ENCODE peak calls at places on chromosomes 4 and X, in four cellular contexts. A is breast epithelium, G is fibroblast of mammary gland, C is AG10803. W is an unnamed sample.
A peak's percentile ranks its signal among the peaks of the same experiment; 100 is the strongest.

GRCh38 chrX:131734621-131735020 is 190.7 kb downstream of the OR13H1 start:
- DNase-seq in A (no peak), G (peak; percentile 45), C (no peak), W (no peak)

GRCh38 chr4:71669291-71669690 is 114.6 kb downstream of the GC start:
- DNase-seq in A (no peak), G (no peak), C (no peak), W (no peak)

GRCh38 chr4:168319486-168320019 is 1.0 kb upstream of the DDX60 start:
- DNase-seq in A (no peak), C (no peak), G (no peak), W (peak; percentile 26)

GRCh38 chr4:150323551-150324325 is 245.5 kb downstream of the DCLK2 start:
- DNase-seq in C (peak; percentile 25), G (no peak), A (no peak), W (no peak)

GRCh38 chr4:88054909-88055308 is 47.5 kb downstream of the PKD2 start:
- DNase-seq in C (peak; percentile 33), A (no peak), G (peak; percentile 57), W (peak; percentile 75)

GRCh38 chr4:3451956-3452355 is 10.2 kb downstream of the HGFAC start:
- DNase-seq in G (peak; percentile 71), A (no peak), C (peak; percentile 59), W (peak; percentile 64)

GRCh38 chrX:70262952-70263567 is 3.1 kb upstream of the P2RY4 start:
- DNase-seq in G (peak; percentile 43), C (peak; percentile 19), A (peak; percentile 53), W (peak; percentile 75)

GRCh38 chr4:184444953-184445309 is 29.4 kb downstream of the IRF2 start:
- DNase-seq in A (no peak), C (no peak), G (no peak), W (no peak)

GRCh38 chr4:53786632-53787031 is 195.3 kb upstream of the LNX1 start:
- DNase-seq in A (no peak), G (peak; percentile 56), C (peak; percentile 93), W (no peak)

GRCh38 chrX:112470551-112470950 is 209.2 kb downstream of the LHFPL1 start:
- DNase-seq in A (no peak), C (no peak), G (no peak), W (no peak)

GRCh38 chr4:80086296-80086695 is 13.3 kb upstream of the ANTXR2 start:
- DNase-seq in G (no peak), A (no peak), C (no peak), W (peak; percentile 75)

GRCh38 chr4:172356002-172356401 is 542.8 kb downstream of the GALNTL6 start:
- DNase-seq in C (no peak), G (peak; percentile 41), A (no peak), W (no peak)

GRCh38 chr4:7844247-7844991 is 95.2 kb downstream of the AFAP1 start:
- DNase-seq in C (peak; percentile 84), G (peak; percentile 93), A (peak; percentile 63), W (peak; percentile 77)

GRCh38 chr4:138114434-138114833 is 127.7 kb downstream of the SLC7A11 start:
- DNase-seq in C (no peak), A (no peak), G (no peak), W (no peak)

GRCh38 chrX:69000857-69001256 is 164.4 kb downstream of the PJA1 start:
- DNase-seq in C (no peak), A (no peak), G (no peak), W (no peak)

GRCh38 chr4:111449657-111450056 is 695.6 kb upstream of the FAM241A start:
- DNase-seq in G (no peak), C (no peak), A (no peak), W (peak; percentile 90)

GRCh38 chr4:121822796-121823504 is 733 bp downstream of the CCNA2 start:
- DNase-seq in G (no peak), A (no peak), C (no peak), W (peak; percentile 4)

GRCh38 chr4:48472794-48473193 is 10.3 kb upstream of the SLC10A4 start:
- DNase-seq in G (no peak), A (no peak), C (no peak), W (no peak)

GRCh38 chrX:72478853-72479252 is 93.8 kb downstream of the HDAC8 start:
- DNase-seq in C (no peak), A (no peak), G (no peak), W (no peak)

GRCh38 chrX:11908371-11908770 is 150.3 kb downstream of the MSL3 start:
- DNase-seq in A (no peak), G (peak; percentile 45), C (no peak), W (peak; percentile 40)

GRCh38 chr4:2245787-2246275 is 3.9 kb upstream of the HAUS3 start:
- DNase-seq in A (no peak), C (no peak), G (no peak), W (no peak)

GRCh38 chr4:2244947-2245786 is 3.2 kb upstream of the HAUS3 start:
- DNase-seq in G (no peak), C (no peak), A (no peak), W (peak; percentile 35)

GRCh38 chr4:2243682-2244380 is 1.9 kb upstream of the HAUS3 start:
- DNase-seq in C (peak; percentile 35), A (no peak), G (peak; percentile 66), W (no peak)

GRCh38 chr4:2241003-2241402 is 918 bp downstream of the HAUS3 start:
- DNase-seq in A (no peak), G (no peak), C (no peak), W (no peak)

DNA sequence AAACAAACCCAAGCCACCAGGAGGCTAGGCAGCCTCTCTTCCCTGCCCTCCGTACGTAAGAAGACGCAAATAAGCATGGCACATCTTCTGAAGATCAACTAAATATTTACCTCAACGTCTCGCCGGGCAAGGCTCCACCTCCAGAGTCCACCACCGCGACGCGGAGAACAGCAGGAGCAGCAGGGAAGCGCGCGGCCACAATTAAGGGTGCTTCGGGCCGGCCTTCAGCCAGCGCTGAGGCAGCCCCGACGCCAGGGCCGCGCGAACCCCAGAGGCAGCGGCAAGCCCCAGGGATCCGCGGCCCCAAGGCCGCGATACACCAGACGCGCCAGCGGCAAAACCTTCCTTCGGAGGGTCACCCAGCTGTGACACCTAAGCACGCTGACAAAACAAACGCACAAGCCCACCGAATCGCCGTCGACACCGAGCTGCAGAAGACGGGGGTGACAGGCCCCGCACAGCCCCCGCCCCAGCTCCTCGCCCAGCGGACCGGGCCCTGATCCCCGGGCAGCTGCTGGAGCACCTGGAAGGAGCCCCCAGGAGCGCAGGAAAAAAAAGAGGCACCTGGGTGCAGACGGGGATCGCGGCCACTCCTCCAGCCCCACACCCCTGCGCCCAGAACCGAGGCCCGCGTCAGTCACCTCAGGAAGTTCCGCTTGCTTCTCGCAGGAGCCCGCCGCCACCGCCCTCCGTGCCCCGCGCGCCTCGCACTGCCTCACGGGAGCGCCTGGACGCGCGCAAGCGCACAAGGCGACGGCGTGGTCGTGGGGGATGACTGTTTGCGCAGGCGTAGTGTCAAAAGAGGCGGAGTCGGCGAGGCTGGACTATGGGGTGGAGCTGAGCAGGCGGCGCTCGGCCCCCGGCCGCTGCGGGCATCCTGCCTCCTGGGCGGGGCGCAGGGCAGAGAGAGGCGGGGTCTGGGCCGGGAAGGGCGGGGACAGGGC is at the start of the genes HAUS3 and POLN:
- DNase-seq in G (peak; percentile 97), A (peak; percentile 98), C (peak; percentile 94), W (peak; percentile 99)
- TF ChIP-seq CTCF in G (no peak), A (no peak), C (peak; percentile 21), W (no peak)

DNA sequence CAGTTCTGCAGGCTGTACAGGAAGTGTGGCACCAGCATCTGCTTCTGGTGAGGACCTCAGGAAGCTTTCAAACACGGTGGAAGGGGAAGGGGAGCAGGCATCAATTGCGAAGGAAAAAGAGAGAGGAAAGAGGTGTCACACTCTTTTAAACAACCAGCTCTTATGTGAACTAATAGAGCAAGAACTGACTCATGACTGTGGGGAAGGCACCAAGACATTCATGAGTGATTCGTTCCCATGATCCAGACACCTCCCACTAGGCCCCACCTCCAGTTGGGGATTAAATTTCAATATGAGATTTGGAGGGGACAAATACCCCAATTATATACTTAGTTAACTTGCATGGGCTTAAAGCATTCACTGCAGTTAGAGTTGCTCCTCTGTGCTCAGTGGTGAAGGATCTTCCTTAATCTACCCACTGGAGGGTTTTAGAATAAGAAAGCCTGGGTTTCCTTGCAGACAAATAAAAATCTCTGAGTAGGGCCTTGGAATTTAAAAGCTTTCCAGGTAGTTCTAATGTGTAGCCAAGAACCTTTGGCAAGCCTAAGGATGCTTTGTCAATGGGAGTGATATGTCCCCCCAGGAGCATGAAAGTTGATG is 60.0 kb downstream of the SYNPO2 start:
- DNase-seq in A (no peak), C (no peak), G (peak; percentile 34), W (peak; percentile 40)
- H3K4me3 ChIP-seq in A (no peak overlapping the region), C (no peak overlapping the region), G (no peak overlapping the region), W (no peak overlapping the region)

GRCh38 chr4:84678976-84679744 is 96.2 kb downstream of the CDS1 start:
- DNase-seq in G (peak; percentile 7), A (no peak), C (no peak), W (no peak)

GRCh38 chr4:84680956-84681355 is 98.0 kb downstream of the CDS1 start:
- DNase-seq in A (no peak), G (no peak), C (no peak), W (no peak)

GRCh38 chr4:84683486-84683885 is 100.6 kb downstream of the CDS1 start:
- DNase-seq in G (peak; percentile 20), C (no peak), A (no peak), W (no peak)

GRCh38 chr4:84683065-84683464 is 100.1 kb downstream of the CDS1 start:
- DNase-seq in G (peak; percentile 11), A (no peak), C (no peak), W (peak; percentile 34)

DNA sequence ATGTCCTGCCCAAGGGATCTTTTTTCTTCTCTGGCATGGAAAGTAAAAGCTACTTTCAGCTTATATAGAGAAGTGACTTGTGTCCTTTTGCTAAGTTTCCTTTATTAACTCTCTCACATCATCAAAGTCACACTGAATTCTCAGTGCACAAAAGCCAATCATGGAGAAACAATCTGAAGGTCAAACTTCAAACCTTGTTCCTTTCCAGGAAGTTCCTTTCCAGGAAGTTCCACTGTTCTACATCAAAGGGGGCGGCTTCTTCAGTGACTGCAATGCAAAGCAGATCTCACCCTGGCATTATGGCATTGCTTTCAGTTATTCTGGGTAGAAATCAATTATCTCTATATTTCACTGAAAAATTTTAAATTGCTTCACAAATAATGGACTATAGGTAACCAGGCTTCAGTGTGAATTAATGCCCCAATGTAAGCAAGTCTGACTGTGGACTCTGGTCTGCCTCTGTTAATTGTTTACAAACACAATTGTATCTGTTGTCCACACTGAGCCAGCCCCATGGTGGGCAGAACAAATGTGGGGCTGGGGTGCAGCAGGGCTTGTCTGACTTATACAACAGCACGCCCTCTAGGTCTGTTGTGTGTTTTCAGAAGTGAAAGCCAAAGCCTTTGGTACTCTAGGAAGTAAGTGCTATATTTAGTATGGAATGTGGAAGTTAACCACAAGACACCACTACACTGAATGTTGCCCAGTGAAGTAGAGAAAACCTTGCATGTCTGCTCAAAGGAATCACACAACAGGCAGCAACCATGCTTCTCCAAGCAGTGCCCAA is 98.8 kb downstream of the CDS1 start:
- DNase-seq in G (peak; percentile 67), A (no peak), C (peak; percentile 81), W (peak; percentile 47)
- TF ChIP-seq CTCF in G (no peak), A (no peak), C (peak; percentile 33), W (no peak)

GRCh38 chrX:74422029-74422352 is 698 bp downstream of the SLC16A2 start:
- DNase-seq in G (no peak), A (no peak), C (no peak), W (no peak)
- H3K4me3 ChIP-seq in G (peak overlapping the region; percentile 55), A (peak overlapping the region; percentile 50), C (peak overlapping the region; percentile 69), W (peak overlapping the region; percentile 54)

GRCh38 chrX:12961191-12961718 is 13.7 kb upstream of the TMSB4X start:
- DNase-seq in C (no peak), G (peak; percentile 41), A (no peak), W (peak; percentile 70)
- TF ChIP-seq CTCF in C (no peak), G (no peak), A (no peak), W (peak; percentile 22)

GRCh38 chrX:45614853-45615252 is 414.2 kb upstream of the DIPK2B start:
- DNase-seq in C (no peak), A (no peak), G (peak; percentile 14), W (peak; percentile 5)
- H3K4me3 ChIP-seq in C (no peak overlapping the region), A (no peak overlapping the region), G (no peak overlapping the region), W (no peak overlapping the region)

W was measured in epithelial cell of esophagus.